ENCODE peak calls at places on chromosomes 1 and 21, in ten cellular contexts. Y is thyroid gland, N is AG09319, S is cardiac fibroblast, D is epithelial cell of proximal tubule, A is RWPE2, E is RWPE1, X is foreskin fibroblast, V is breast epithelium, M is bronchial epithelial cell. U is an unnamed sample.

GRCh38 chr1:79974659-79975058 is 968.1 kb upstream of the ADGRL4 start:
- DNase-seq in X (no peak), S (no peak), V (no peak), Y (no peak), A (no peak), E (no peak), M (no peak), D (no peak), N (no peak), U (no peak)

GRCh38 chr1:196308171-196308570 is 300.1 kb downstream of the KCNT2 start:
- DNase-seq in S (no peak), D (no peak), N (no peak), A (no peak), E (no peak), V (no peak), Y (no peak), X (no peak), M (no peak), U (no peak)

GRCh38 chr1:41357451-41358151 is 3.6 kb upstream of the FOXO6 start:
- DNase-seq in X (no peak), A (no peak), Y (no peak), E (no peak), V (no peak), N (no peak), S (no peak), D (no peak), M (no peak), U (peak)

GRCh38 chr21:29434081-29434480 is 135.4 kb downstream of the BACH1 start:
- DNase-seq in D (no peak), A (no peak), Y (no peak), X (no peak), V (no peak), M (peak), N (no peak), S (no peak), E (no peak), U (no peak)

GRCh38 chr1:211610779-211611556 is 32.0 kb upstream of the SLC30A1 start:
- DNase-seq in V (no peak), M (no peak), Y (peak), X (no peak), N (no peak), A (no peak), E (no peak), D (no peak), S (no peak), U (peak)

GRCh38 chr1:36406440-36406839 is 8.7 kb upstream of the LSM10 start:
- DNase-seq in Y (no peak), X (no peak), S (no peak), E (no peak), D (no peak), V (no peak), A (no peak), N (no peak), M (no peak), U (no peak)

GRCh38 chr1:151472852-151473731 is 13.8 kb upstream of the POGZ start:
- DNase-seq in E (no peak), N (no peak), M (peak), Y (peak), V (no peak), X (peak), S (peak), A (no peak), D (no peak), U (peak)

GRCh38 chr1:41093826-41094225 is 72.3 kb upstream of the SLFNL1 start:
- DNase-seq in Y (no peak), D (no peak), S (no peak), A (no peak), M (no peak), E (no peak), N (no peak), X (no peak), V (no peak), U (no peak)

GRCh38 chr21:45724345-45724961 is 80.9 kb downstream of the PCBP3 start:
- DNase-seq in V (no peak), E (no peak), A (no peak), M (no peak), S (no peak), Y (peak), N (no peak), D (no peak), X (no peak), U (no peak)

GRCh38 chr1:31848381-31848897 is 32.6 kb upstream of the SPOCD1 start:
- DNase-seq in Y (peak), D (no peak), E (no peak), A (no peak), N (no peak), V (no peak), S (no peak), X (no peak), M (no peak), U (no peak)

GRCh38 chr1:169928438-169929209 is 34.9 kb upstream of the SCYL3 start:
- DNase-seq in D (peak), A (no peak), N (peak), S (peak), V (no peak), Y (no peak), X (peak), M (peak), E (peak), U (no peak)

GRCh38 chr1:197521118-197521739 is 253.2 kb downstream of the CRB1 start:
- DNase-seq in A (no peak), D (no peak), V (no peak), Y (no peak), S (peak), X (no peak), M (peak), N (no peak), E (peak), U (peak)

GRCh38 chr1:197526736-197527371 is 248.4 kb downstream of the DENND1B start:
- DNase-seq in A (no peak), X (no peak), E (peak), N (no peak), S (peak), Y (no peak), D (no peak), V (no peak), M (peak), U (no peak)
- TF ChIP-seq CTCF in A (peak), X (peak), E (peak), N (peak), S (peak), Y (peak), D (peak), V (peak), M (no peak), U (peak)

DNA sequence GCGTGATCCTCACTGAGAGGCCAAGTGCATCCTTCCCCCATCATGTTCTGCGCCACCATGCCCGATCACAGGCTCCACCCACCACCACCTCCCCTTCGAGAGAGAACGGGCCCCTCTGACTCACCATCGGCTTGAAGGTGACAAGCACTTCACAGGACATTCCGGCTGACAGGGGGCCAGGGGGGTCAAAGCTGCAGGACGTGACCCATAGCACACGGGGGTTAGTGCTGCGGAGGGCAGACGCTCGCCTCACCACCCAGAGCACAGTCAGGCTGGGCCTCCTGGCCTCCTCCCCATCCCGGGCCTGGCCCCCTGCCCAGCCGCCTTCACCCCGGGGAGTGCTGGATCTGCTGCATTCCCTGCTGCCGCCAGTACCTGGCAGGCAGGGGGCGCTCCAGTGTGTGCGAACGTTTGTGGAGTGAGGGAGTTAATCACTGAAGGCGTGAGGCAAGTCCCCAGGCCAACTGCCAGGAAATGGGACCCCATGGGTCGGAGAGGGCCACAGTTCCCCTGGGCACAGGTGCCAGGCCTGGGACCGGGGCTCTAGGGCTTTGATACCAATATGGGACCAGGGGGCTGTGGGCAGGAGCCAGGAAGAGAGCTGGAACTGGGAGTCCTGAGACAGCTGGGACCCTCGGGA is 40.9 kb upstream of the TMEM52 start:
- DNase-seq in E (peak), N (no peak), V (peak), S (peak), Y (peak), D (no peak), M (peak), A (peak), X (peak), U (peak)
- TF ChIP-seq CTCF in E (peak), N (peak), V (peak), S (peak), Y (peak), D (peak), M (peak), A (peak), X (peak), U (peak)

GRCh38 chr1:20150969-20151368 is 11.8 kb downstream of the PLA2G2F start:
- DNase-seq in Y (no peak), M (no peak), S (no peak), N (no peak), X (no peak), A (peak), E (no peak), V (no peak), D (no peak), U (no peak)

GRCh38 chr1:20151906-20152598 is 12.9 kb downstream of the PLA2G2F start:
- DNase-seq in E (peak), N (peak), V (peak), D (no peak), Y (peak), X (peak), M (peak), A (no peak), S (peak), U (peak)

GRCh38 chr1:20149601-20150325 is 10.6 kb downstream of the PLA2G2F start:
- DNase-seq in S (no peak), A (no peak), D (no peak), N (no peak), Y (no peak), V (no peak), E (no peak), X (no peak), M (no peak), U (no peak)

GRCh38 chr1:20148571-20149500 is 9.7 kb downstream of the PLA2G2F start:
- DNase-seq in V (no peak), M (no peak), A (peak), D (no peak), N (no peak), Y (no peak), E (no peak), S (no peak), X (no peak), U (no peak)

GRCh38 chr1:20150326-20150705 is 11.2 kb downstream of the PLA2G2F start:
- DNase-seq in E (no peak), M (no peak), V (no peak), A (peak), S (no peak), D (no peak), Y (no peak), X (no peak), N (no peak), U (no peak)
- TF ChIP-seq CTCF in E (no peak), M (no peak), V (no peak), A (no peak), S (no peak), D (no peak), Y (no peak), X (no peak), N (no peak), U (no peak)

GRCh38 chr1:53688703-53689102 is 50.3 kb downstream of the GLIS1 start:
- DNase-seq in M (no peak), N (no peak), A (no peak), X (no peak), Y (no peak), E (no peak), V (no peak), D (no peak), S (no peak), U (no peak)
- TF ChIP-seq CTCF in M (peak), N (no peak), A (peak), X (no peak), Y (no peak), E (no peak), V (no peak), D (peak), S (no peak), U (no peak)

DNA sequence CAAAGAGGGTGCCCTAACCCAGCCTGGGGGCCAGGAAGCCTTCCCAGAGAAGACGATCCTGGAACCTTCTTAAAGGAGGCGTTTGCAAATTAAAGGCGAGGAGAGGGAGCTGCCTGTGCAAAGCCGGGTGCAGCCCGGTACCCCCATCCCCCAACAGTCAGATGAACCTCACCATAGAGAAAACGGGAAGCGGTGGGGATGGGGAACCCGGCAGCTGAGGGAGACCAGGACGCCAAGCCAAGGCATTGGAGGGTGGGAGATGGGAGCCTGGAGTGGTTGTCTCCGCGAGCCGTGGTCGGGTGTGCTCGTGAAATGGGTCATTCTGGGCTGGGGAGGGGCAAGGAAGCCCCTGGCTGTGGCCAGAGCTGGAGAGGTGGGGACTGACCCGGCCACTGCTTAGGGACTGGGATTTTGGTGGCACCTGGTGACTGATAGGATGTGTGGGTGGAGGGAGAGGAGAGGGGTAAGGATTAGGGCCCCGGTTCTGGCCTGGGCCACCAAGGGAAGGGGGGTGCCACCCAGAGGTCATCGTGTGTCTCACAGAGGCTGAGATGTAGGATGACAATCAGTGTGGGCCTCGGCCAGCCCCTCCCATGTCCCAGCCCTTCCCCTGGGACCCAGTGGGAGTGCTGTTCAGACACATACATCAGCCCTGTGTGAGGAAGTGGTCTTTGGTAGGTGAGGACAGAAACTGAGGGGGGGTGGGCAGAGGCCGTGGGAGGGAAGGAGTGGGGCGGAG is 662 bp upstream of the PADI2 start:
- DNase-seq in N (no peak), A (no peak), M (no peak), E (no peak), S (no peak), Y (no peak), D (no peak), X (no peak), V (no peak), U (no peak)
- TF ChIP-seq CTCF in N (no peak), A (no peak), M (no peak), E (no peak), S (no peak), Y (no peak), D (no peak), X (no peak), V (no peak), U (no peak)